ENCODE peak calls at places on chromosomes 2 and 18, in eight cellular contexts. L is A549, C is HCT116, W is K562, V is GM12878, Z is GM23338, X is HepG2, J is SK-N-SH. E is an unnamed sample.

GRCh38 chr2:241081643-241082337 is 20.3 kb downstream of the MTERF4 start:
- DNase-seq in L (no peak), C (no peak), W (no peak), V (no peak), Z (no peak), X (no peak), J (peak; percentile 32), E (no peak)

GRCh38 chr2:119517433-119517832 is 6.8 kb downstream of the SCTR start:
- DNase-seq in L (peak; percentile 61), C (peak; percentile 29), W (peak; percentile 77), V (no peak), Z (peak; percentile 86), X (peak; percentile 54), J (peak; percentile 64), E (peak; percentile 10)

GRCh38 chr2:206158563-206159345 is 490 bp downstream of the NDUFS1 start:
- DNase-seq in L (no peak), C (no peak), W (no peak), V (no peak), Z (peak; percentile 32), X (peak; percentile 41), J (no peak), E (no peak)

GRCh38 chr2:141417246-141417797 is 713.5 kb downstream of the LRP1B start:
- DNase-seq in L (no peak), C (no peak), W (no peak), V (no peak), Z (no peak), X (no peak), J (no peak), E (no peak)

GRCh38 chr2:188307850-188308283 is 16.2 kb downstream of the GULP1 start:
- DNase-seq in L (no peak), C (no peak), W (no peak), V (no peak), Z (no peak), X (no peak), J (peak; percentile 65), E (no peak)

GRCh38 chr18:63963610-63964256 is 6.1 kb upstream of the SERPINB8 start:
- DNase-seq in L (no peak), C (peak; percentile 56), W (no peak), V (no peak), Z (peak; percentile 86), X (peak; percentile 55), J (peak; percentile 15), E (peak; percentile 36)

GRCh38 chr18:40004246-40004645 is 1950.8 kb upstream of the PIK3C3 start:
- DNase-seq in L (no peak), C (no peak), W (no peak), V (no peak), Z (no peak), X (no peak), J (no peak), E (no peak)

GRCh38 chr2:40240067-40240466 is 211.8 kb downstream of the SLC8A1 start:
- DNase-seq in L (no peak), C (no peak), W (no peak), V (no peak), Z (no peak), X (no peak), J (no peak), E (no peak)

GRCh38 chr18:50832754-50833153 is 12.9 kb upstream of the MRO start:
- DNase-seq in L (no peak), C (no peak), W (no peak), V (peak; percentile 26), Z (no peak), X (no peak), J (no peak), E (no peak)

GRCh38 chr2:239308696-239309397 is 92.0 kb downstream of the HDAC4 start:
- DNase-seq in L (no peak), C (no peak), W (no peak), V (no peak), Z (no peak), X (no peak), J (peak; percentile 83), E (no peak)

GRCh38 chr2:239307921-239308620 is 92.7 kb downstream of the HDAC4 start:
- DNase-seq in L (no peak), C (no peak), W (no peak), V (no peak), Z (no peak), X (no peak), J (no peak), E (no peak)

GRCh38 chr2:239310401-239311061 is 90.3 kb downstream of the HDAC4 start:
- DNase-seq in L (no peak), C (no peak), W (no peak), V (no peak), Z (no peak), X (no peak), J (no peak), E (no peak)

GRCh38 chr2:239311132-239312040 is 89.4 kb downstream of the HDAC4 start:
- DNase-seq in L (no peak), C (no peak), W (no peak), V (no peak), Z (no peak), X (no peak), J (no peak), E (no peak)

DNA sequence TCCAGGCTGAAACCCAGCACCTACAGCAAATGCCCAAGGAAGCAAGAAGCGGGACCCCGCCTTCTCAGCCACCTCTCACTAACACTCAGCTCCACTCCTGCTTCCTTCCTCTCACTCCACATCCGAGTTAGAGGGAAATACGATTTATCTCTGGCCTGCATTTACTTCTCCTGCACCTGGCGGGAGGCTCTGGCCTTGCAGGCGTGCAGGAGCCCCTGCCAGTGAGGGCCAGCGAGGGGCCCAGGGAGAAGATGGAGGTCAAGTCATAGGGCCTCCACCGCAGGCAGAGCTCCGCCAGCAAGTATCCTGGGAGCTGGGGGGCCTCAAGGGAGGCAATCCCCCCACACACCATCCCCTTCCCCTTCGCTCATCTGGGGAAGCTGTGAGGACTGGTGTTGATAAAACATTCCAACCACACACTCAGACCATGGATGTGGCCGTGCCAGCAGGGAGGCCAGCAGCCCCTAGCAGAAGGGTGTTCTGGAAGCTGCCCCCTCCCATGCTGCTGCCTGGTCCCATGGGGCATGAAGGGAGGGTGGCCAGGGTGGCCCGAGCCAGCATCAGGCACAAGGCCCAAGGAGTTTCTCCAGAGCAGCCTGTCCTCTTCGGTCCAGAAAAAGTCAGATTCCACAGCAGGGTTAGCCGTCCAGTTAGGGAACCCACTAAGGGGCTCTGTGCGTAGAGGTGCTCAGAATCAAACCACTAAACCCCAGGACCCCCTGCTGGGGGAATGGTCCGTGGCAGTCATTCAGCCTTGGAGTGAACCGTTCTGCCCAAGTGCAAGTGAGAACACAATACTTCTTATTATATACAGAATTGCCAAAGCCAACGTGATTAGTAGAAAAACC is 91.2 kb downstream of the HDAC4 start:
- DNase-seq in L (no peak), C (no peak), W (no peak), V (no peak), Z (no peak), X (no peak), J (peak; percentile 76), E (no peak)
- H3K4me1 ChIP-seq in L (no peaks in the 10 kb centered on the region), C (no peaks in the 10 kb centered on the region), W (no peaks in the 10 kb centered on the region), V (peaks cover 5% of the 10 kb centered on the region), Z (no peaks in the 10 kb centered on the region), X (no peaks in the 10 kb centered on the region), J (no peaks in the 10 kb centered on the region), E (peaks cover 6% of the 10 kb centered on the region)

GRCh38 chr2:58427572-58428285 is 186.6 kb upstream of the FANCL start:
- DNase-seq in L (no peak), C (no peak), W (no peak), V (no peak), Z (peak; percentile 69), X (peak; percentile 12), J (peak; percentile 51), E (no peak)
- TF ChIP-seq REST in L (peak; percentile 74), C (no peak), W (no peak), V (peak; percentile 68), Z (no peak), X (no peak), J (peak; percentile 86), E (peak; percentile 65)

GRCh38 chr2:46849080-46849715 is 66.4 kb downstream of the MCFD2 start:
- DNase-seq in L (peak; percentile 78), C (no peak), W (peak; percentile 39), V (no peak), Z (no peak), X (peak; percentile 38), J (no peak), E (no peak)
- H3K4me1 ChIP-seq in L (peaks cover 71% of the 10 kb centered on the region), C (peaks cover 52% of the 10 kb centered on the region), W (peaks cover 47% of the 10 kb centered on the region), V (no peaks in the 10 kb centered on the region), Z (no peaks in the 10 kb centered on the region), X (peaks cover 59% of the 10 kb centered on the region), J (peaks cover 65% of the 10 kb centered on the region), E (peaks cover 51% of the 10 kb centered on the region)

DNA sequence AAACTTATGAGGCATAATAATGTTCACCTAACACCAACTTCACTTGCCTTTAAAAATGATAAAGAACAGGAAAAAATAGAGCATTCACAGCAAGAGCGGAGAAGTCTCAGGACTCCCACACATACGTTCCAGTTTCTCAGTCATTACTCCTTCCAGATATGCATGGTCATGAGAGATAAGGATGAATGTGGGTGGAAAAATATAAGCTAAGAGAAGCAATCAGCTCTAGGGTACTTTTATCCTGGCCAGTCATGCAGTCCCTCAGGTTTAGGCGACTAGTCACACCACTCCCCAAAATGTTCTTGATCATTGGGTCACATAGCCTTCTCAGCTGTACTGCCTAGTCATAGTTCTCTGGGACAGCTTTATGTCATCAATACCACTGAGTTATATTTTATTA is 29.2 kb upstream of the CCDC178 start:
- DNase-seq in L (no peak), C (no peak), W (peak; percentile 50), V (no peak), Z (no peak), X (no peak), J (no peak), E (no peak)
- TF ChIP-seq REST in L (no peak), C (no peak), W (no peak), V (no peak), Z (no peak), X (no peak), J (no peak), E (no peak)

DNA sequence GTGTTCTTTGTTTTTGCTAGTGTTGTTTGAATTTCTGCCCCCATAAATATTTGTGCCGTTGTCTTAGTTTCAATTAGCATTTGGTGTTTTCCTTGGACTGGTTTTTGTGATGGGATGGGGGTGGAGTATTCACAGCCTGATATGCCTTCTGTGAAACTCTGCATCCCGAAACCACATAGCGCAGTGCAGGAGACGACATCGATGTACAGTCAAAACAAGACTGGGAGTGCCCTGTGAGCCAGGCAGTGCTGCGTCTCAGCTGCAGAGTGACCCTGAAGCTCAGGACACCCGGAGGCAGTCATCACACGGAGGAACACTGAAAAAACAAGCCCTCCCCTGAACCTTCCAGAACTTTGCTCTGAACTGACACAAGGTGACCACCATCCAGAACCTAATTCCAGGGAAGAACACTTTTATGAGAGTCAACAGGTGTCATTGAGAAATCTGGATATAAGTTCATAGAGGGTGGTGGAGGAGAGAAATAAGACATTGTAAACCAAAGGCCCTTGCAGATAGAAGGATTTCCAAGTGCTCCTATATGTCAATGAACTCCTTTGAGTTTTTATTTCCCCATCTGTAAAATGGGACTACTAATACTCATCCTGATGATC is 61.2 kb upstream of the CABLES1 start:
- DNase-seq in L (no peak), C (no peak), W (no peak), V (no peak), Z (no peak), X (no peak), J (no peak), E (no peak)
- H3K4me1 ChIP-seq in L (peaks cover 15% of the 10 kb centered on the region), C (no peaks in the 10 kb centered on the region), W (no peaks in the 10 kb centered on the region), V (peaks cover 27% of the 10 kb centered on the region), Z (no peaks in the 10 kb centered on the region), X (peaks cover 26% of the 10 kb centered on the region), J (no peaks in the 10 kb centered on the region), E (peaks cover 19% of the 10 kb centered on the region)

E was measured in Panc1.